ENCODE peak calls at places on chromosomes 13 and 19, in four cellular contexts. V, E, M and O are unnamed samples.

GRCh38 chr19:45499196-45500180 is 1.2 kb downstream of the PPM1N start:
- DNase-seq in V (peak), E (no peak), M (peak), O (peak)

GRCh38 chr19:44663996-44664395 is 7.3 kb upstream of the CEACAM19 start:
- DNase-seq in V (no peak), E (no peak), M (no peak), O (no peak)

GRCh38 chr19:2607712-2608601 is 94.5 kb downstream of the GNG7 start:
- DNase-seq in V (peak), E (no peak), M (no peak), O (peak)

GRCh38 chr19:1864480-1865171 is 1.2 kb upstream of the KLF16 start:
- DNase-seq in V (peak), E (no peak), M (peak), O (peak)

GRCh38 chr19:29040951-29041350 is 172.0 kb downstream of the UQCRFS1 start:
- DNase-seq in V (no peak), E (no peak), M (no peak), O (no peak)

GRCh38 chr19:3670796-3671679 is 29.2 kb downstream of the PIP5K1C start:
- DNase-seq in V (peak), E (peak), M (no peak), O (peak)

GRCh38 chr13:20610006-20610405 is 43.0 kb downstream of the IFT88 start:
- DNase-seq in V (no peak), E (no peak), M (no peak), O (no peak)

GRCh38 chr13:64482373-64482772 is 2747.8 kb downstream of the PCDH9 start:
- DNase-seq in V (no peak), E (no peak), M (no peak), O (no peak)

GRCh38 chr13:98691360-98691759 is 61.1 kb downstream of the SLC15A1 start:
- DNase-seq in V (no peak), E (no peak), M (no peak), O (no peak)

GRCh38 chr13:35475131-35475959 is 1.1 kb downstream of the MAB21L1 start:
- DNase-seq in V (no peak), E (no peak), M (peak), O (peak)

GRCh38 chr13:44763604-44764311 is 187.6 kb upstream of the TSC22D1 start:
- DNase-seq in V (peak), E (no peak), M (no peak), O (peak)

GRCh38 chr13:99312493-99312883 is 5.3 kb upstream of the GPR183 start:
- DNase-seq in V (no peak), E (no peak), M (no peak), O (no peak)

GRCh38 chr19:12789098-12789903 is 2.0 kb upstream of the JUNB start:
- DNase-seq in V (no peak), E (no peak), M (no peak), O (no peak)

GRCh38 chr19:18161691-18162039 is 8.7 kb downstream of the PIK3R2 start:
- DNase-seq in V (no peak), E (no peak), M (no peak), O (no peak)
- TF ChIP-seq CTCF in V (no peak), E (no peak), M (peak), O (no peak)

GRCh38 chr13:48072304-48072703 is 22.6 kb downstream of the MED4 start:
- DNase-seq in V (no peak), E (no peak), M (no peak), O (no peak)

GRCh38 chr13:48081739-48082138 is 13.2 kb downstream of the MED4 start:
- DNase-seq in V (no peak), E (no peak), M (no peak), O (no peak)

GRCh38 chr13:48074006-48074405 is 20.9 kb downstream of the MED4 start:
- DNase-seq in V (no peak), E (no peak), M (no peak), O (no peak)

GRCh38 chr13:48072787-48073186 is 22.1 kb downstream of the MED4 start:
- DNase-seq in V (no peak), E (no peak), M (no peak), O (no peak)

DNA sequence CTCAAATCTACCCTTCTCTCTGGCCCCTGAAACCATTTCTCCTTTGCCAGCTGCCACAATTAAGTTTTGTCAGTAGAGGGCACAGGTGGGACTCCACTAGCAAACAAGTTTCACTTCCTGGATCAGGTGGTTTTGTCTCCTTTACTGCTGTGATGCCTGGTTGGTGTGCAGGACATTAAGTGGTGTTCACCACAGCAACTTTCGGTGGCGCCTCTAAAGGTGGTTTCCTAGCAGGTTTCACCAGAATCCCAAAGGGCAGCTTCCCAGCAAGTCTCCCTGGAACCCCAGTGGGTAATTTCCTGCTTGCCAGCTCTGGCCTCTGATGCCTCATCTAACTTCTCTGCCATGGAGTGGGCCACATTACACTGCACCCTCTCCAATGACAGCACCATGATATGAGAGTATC is 16.6 kb downstream of the MED4 start:
- DNase-seq in V (peak), E (no peak), M (no peak), O (peak)
- TF ChIP-seq CTCF in V (peak), E (peak), M (no peak), O (peak)

GRCh38 chr13:94308808-94309207 is 170.7 kb downstream of the DCT start:
- DNase-seq in V (no peak), E (no peak), M (no peak), O (no peak)
- TF ChIP-seq CTCF in V (no peak), E (no peak), M (no peak), O (no peak)

GRCh38 chr19:19663292-19664120 is at the start of gene ATP13A1:
- DNase-seq in V (peak), E (peak), M (peak), O (peak)
- TF ChIP-seq CTCF in V (no peak), E (no peak), M (no peak), O (peak)

GRCh38 chr19:53424968-53425597 is 6.7 kb upstream of the ZNF761 start:
- DNase-seq in V (peak), E (peak), M (peak), O (peak)
- TF ChIP-seq CTCF in V (peak), E (peak), M (peak), O (peak)